ENCODE peak calls at places on chromosomes 7 and 10, in six cellular contexts. N, F, V, M, Z and O are unnamed samples.

GRCh38 chr7:70893985-70894722 is 237.8 kb upstream of the GALNT17 start:
- DNase-seq in N (no peak), F (no peak), V (no peak), Z (no peak), M (no peak), O (no peak)

GRCh38 chr7:70193514-70193913 is 595.2 kb downstream of the AUTS2 start:
- DNase-seq in Z (no peak), F (peak), V (no peak), M (no peak), N (no peak), O (no peak)

GRCh38 chr7:124276005-124276606 is 243.2 kb upstream of the TMEM229A start:
- DNase-seq in M (peak), Z (no peak), N (no peak), V (no peak), F (peak), O (peak)

GRCh38 chr10:112951349-112952281 is 1.6 kb downstream of the TCF7L2 start:
- DNase-seq in F (peak), M (peak), V (no peak), N (peak), Z (peak), O (peak)

GRCh38 chr10:9550810-9551209 is 1466.9 kb upstream of the CELF2 start:
- DNase-seq in M (no peak), V (no peak), Z (no peak), N (no peak), F (no peak), O (no peak)

GRCh38 chr7:151017953-151018420 is 6.3 kb downstream of the ATG9B start:
- DNase-seq in F (peak), V (no peak), Z (peak), M (peak), N (peak), O (peak)

GRCh38 chr7:121575194-121575766 is 179.2 kb upstream of the FAM3C start:
- DNase-seq in F (no peak), N (no peak), M (no peak), V (no peak), Z (no peak), O (no peak)

GRCh38 chr7:7596156-7596555 is 29.5 kb downstream of the MIOS start:
- DNase-seq in V (no peak), F (no peak), N (peak), Z (no peak), M (no peak), O (no peak)

GRCh38 chr7:17275749-17276671 is 22.4 kb upstream of the AHR start:
- DNase-seq in Z (no peak), N (no peak), F (no peak), V (peak), M (no peak), O (no peak)

GRCh38 chr10:110868981-110869380 is 2.7 kb upstream of the PDCD4 start:
- DNase-seq in V (no peak), M (no peak), Z (no peak), F (no peak), N (no peak), O (no peak)

GRCh38 chr10:3499120-3499519 is 285.9 kb downstream of the KLF6 start:
- DNase-seq in Z (no peak), N (no peak), V (no peak), F (no peak), M (no peak), O (no peak)

GRCh38 chr7:133230591-133231194 is 22.2 kb upstream of the EXOC4 start:
- DNase-seq in N (peak), V (no peak), F (peak), M (peak), Z (no peak), O (peak)
- TF ChIP-seq CTCF in N (peak), V (peak), F (peak), M (peak), Z (peak), O (peak)

GRCh38 chr10:5199398-5199797 is 2.8 kb downstream of the AKR1C4 start:
- DNase-seq in N (no peak), M (peak), V (no peak), Z (no peak), F (no peak), O (no peak)
- TF ChIP-seq CTCF in N (no peak), M (no peak), V (no peak), Z (no peak), F (no peak), O (no peak)

DNA sequence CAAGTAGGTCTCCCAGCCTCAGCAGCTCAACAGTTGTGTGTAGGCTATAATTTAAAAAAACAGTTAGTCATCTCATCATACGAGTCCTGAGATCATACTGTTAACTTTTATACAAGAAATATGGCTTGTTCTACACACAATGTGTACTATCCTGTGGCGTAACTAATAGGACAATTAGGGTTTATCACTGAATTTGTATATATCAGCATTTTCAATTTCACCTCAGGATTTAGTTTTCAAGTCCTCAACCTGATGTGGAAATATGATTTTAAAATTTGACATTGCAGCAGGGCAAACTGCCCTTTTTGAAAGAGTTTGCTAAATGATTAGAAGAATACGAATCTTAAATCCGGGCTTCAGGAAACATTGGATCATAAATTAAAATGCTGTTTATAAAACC is 237.2 kb upstream of the CTBP2 start:
- DNase-seq in V (no peak), Z (no peak), N (no peak), M (no peak), F (no peak), O (no peak)
- TF ChIP-seq CTCF in V (no peak), Z (no peak), N (no peak), M (no peak), F (no peak), O (no peak)

GRCh38 chr10:23694446-23694920 is 255.6 kb downstream of the OTUD1 start:
- DNase-seq in N (no peak), M (peak), Z (peak), V (no peak), F (no peak), O (peak)

GRCh38 chr10:23694921-23695824 is 256.3 kb downstream of the OTUD1 start:
- DNase-seq in M (peak), V (no peak), F (no peak), Z (no peak), N (no peak), O (peak)

GRCh38 chr10:23693895-23694294 is 255.0 kb downstream of the OTUD1 start:
- DNase-seq in Z (no peak), V (no peak), F (no peak), M (peak), N (no peak), O (peak)

GRCh38 chr10:23696476-23696875 is 257.6 kb downstream of the OTUD1 start:
- DNase-seq in Z (no peak), M (no peak), V (no peak), N (no peak), F (no peak), O (no peak)

GRCh38 chr10:23695825-23696420 is 257.0 kb downstream of the OTUD1 start:
- DNase-seq in N (no peak), F (no peak), Z (no peak), V (no peak), M (no peak), O (peak)
- TF ChIP-seq CTCF in N (no peak), F (no peak), Z (no peak), V (no peak), M (no peak), O (peak)

DNA sequence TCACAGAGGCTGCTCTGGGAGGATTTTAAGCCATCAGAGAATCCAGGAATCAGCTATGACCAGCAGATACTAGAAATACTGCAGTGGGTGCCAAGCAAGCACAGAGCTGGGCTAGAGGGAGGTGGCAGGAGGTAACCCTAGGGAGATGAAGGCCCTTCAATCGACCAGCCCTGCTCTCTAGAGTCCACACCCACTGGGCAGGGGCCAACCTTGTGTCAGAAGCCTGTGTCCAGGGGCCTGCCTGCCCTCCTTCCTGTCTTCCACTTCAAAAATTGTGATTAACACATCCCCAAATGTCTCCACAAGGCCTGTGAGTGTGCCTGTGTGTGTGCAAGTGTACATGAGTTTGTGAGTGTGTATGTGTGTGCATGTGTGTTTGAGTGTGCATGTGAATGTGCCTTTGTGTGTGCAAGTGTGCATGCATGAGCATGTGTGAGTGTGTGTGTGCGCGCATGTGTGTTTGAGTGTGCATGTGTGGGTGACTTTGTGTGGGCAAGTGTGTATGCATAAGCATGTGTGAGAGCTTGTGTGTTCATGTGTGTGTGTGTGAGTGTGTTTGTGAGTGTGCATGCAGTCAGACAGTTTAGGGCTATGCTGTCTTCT is 367.7 kb downstream of the SFMBT2 start:
- DNase-seq in V (no peak), F (no peak), M (no peak), Z (peak), N (no peak), O (no peak)
- TF ChIP-seq CTCF in V (no peak), F (no peak), M (no peak), Z (no peak), N (no peak), O (no peak)

DNA sequence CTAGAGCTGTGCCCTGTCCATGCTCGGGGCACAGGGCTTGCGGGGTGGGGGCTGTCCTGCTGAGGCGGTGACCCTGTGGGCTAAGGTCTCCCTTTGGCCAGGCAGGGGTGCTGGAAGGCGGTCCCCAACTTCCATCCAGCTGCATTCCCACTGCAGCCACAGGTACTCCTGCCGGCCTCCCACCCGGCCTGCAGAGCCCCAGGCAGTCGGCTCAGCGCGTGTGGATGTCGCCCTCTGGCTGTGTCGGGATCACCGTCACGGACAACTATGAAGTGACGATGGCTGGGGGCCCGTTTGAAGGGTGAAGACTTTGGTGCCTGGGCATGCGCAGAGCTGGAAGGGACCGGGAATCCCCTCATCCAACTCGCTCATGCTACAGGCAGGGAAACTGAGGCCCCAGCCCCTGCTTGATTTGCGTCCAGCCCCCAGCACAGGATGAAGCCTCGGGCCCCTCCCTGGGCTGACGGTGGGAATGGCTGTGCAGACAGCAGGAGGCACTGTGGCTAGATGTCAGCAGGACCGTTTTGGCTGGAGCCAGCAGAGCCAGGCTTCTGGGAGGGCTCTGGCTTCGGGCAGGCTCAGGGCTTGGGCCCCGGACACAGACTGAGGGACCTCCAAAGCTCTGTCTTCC is 2.3 kb upstream of the TMEM184A start:
- DNase-seq in M (no peak), N (no peak), F (no peak), V (no peak), Z (peak), O (no peak)
- TF ChIP-seq CTCF in M (no peak), N (no peak), F (no peak), V (peak), Z (peak), O (no peak)

DNA sequence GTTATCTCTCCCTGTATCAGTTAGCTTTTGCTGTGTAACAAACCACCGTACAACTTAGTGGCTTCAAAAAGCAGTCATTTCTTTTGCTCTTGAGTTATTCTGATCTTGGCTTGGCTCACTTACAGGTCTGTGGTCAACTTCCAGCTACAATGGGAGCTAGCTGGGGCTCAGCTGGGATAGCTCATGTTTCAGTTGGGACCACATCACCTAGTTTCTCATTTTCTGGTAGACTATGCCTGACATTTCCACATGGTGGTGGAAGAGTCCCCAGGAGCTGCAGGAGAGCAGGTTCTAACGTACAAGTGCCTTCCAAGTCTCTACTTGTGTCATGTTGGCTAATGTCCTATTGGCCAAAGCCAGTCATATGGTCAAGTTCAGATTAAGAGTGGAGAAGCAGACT is 25.8 kb upstream of the PIP4K2A start:
- DNase-seq in N (no peak), M (no peak), Z (no peak), F (no peak), V (no peak), O (no peak)
- TF ChIP-seq CTCF in N (no peak), M (no peak), Z (no peak), F (no peak), V (no peak), O (no peak)

GRCh38 chr7:2151235-2151634 is 81.5 kb downstream of the MAD1L1 start:
- DNase-seq in N (no peak), Z (no peak), F (no peak), M (no peak), V (no peak), O (no peak)

GRCh38 chr7:2148189-2148588 is 84.6 kb downstream of the MAD1L1 start:
- DNase-seq in Z (no peak), M (no peak), F (no peak), V (no peak), N (no peak), O (no peak)

GRCh38 chr7:2148814-2149213 is 83.9 kb downstream of the MAD1L1 start:
- DNase-seq in V (no peak), F (no peak), N (no peak), Z (no peak), M (no peak), O (no peak)

GRCh38 chr7:2150445-2150815 is 82.3 kb downstream of the MAD1L1 start:
- DNase-seq in F (no peak), Z (no peak), N (no peak), M (no peak), V (no peak), O (no peak)

GRCh38 chr7:2149672-2150444 is 82.9 kb downstream of the MAD1L1 start:
- DNase-seq in M (no peak), F (no peak), Z (no peak), V (no peak), N (no peak), O (no peak)
- TF ChIP-seq CTCF in M (no peak), F (no peak), Z (no peak), V (no peak), N (no peak), O (no peak)